ENCODE peak calls at places on chromosomes 16 and 17, in nine cellular contexts. S is CD8-positive, alpha-beta memory T cell; Z is neuronal stem cell; N is A549; L is astrocyte; A is ascending aorta; J is skeletal muscle cell; H is breast epithelium; B is fibroblast of villous mesenchyme. C is an unnamed sample.

GRCh38 chr17:82561429-82562035 is 42.0 kb downstream of the FOXK2 start:
- DNase-seq in A (no peak), B (no peak), J (no peak), L (no peak), Z (no peak), S (no peak), H (no peak), N (no peak), C (no peak)

GRCh38 chr17:9907883-9908648 is 3.0 kb upstream of the RCVRN start:
- DNase-seq in Z (no peak), J (no peak), S (no peak), L (no peak), A (no peak), N (peak), B (peak), H (no peak), C (no peak)

GRCh38 chr16:85690469-85691064 is 1.8 kb upstream of the GINS2 start:
- DNase-seq in H (no peak), L (no peak), J (no peak), N (no peak), B (no peak), A (no peak), S (no peak), Z (no peak), C (peak)

GRCh38 chr17:68777243-68777855 is 176.2 kb upstream of the FAM20A start:
- DNase-seq in Z (peak), N (peak), A (peak), H (peak), S (no peak), B (peak), L (peak), J (no peak), C (peak)

GRCh38 chr17:17064322-17064721 is 22.1 kb downstream of the MPRIP start:
- DNase-seq in N (no peak), B (no peak), J (no peak), S (no peak), Z (no peak), L (no peak), H (no peak), A (no peak), C (no peak)

GRCh38 chr16:28569011-28569410 is 15.3 kb downstream of the SGF29 start:
- DNase-seq in A (no peak), H (no peak), J (no peak), B (peak), L (peak), N (no peak), S (no peak), Z (no peak), C (no peak)

GRCh38 chr17:32445976-32446375 is 1.7 kb downstream of the PSMD11 start:
- DNase-seq in Z (no peak), S (no peak), H (no peak), A (no peak), J (no peak), B (peak), N (peak), L (peak), C (no peak)

GRCh38 chr17:41917192-41917591 is 1.6 kb downstream of the ACLY start:
- DNase-seq in A (no peak), B (peak), N (peak), Z (no peak), J (no peak), L (peak), S (no peak), H (peak), C (peak)

GRCh38 chr16:66220766-66221165 is 145.7 kb upstream of the CDH5 start:
- DNase-seq in L (no peak), Z (no peak), A (no peak), H (no peak), B (no peak), N (no peak), J (no peak), S (no peak), C (no peak)

GRCh38 chr16:4795181-4795827 is at the start of gene SMIM22:
- DNase-seq in N (no peak), J (no peak), Z (no peak), H (no peak), L (no peak), S (no peak), B (no peak), A (no peak), C (no peak)

GRCh38 chr16:85274501-85274900 is 162.2 kb upstream of the CIBAR2 start:
- DNase-seq in J (no peak), L (no peak), B (no peak), N (no peak), Z (no peak), H (no peak), A (no peak), S (no peak), C (no peak)

GRCh38 chr16:70152578-70153302 is 20.8 kb upstream of the CLEC18C start:
- DNase-seq in Z (no peak), A (no peak), H (no peak), L (no peak), N (no peak), J (no peak), S (no peak), B (no peak), C (no peak)

GRCh38 chr16:19700319-19700781 is 17.7 kb downstream of the KNOP1 start:
- DNase-seq in Z (no peak), S (no peak), N (peak), J (no peak), A (no peak), H (no peak), B (peak), L (peak), C (peak)

GRCh38 chr17:67055811-67056745 is 11.7 kb downstream of the CACNG1 start:
- DNase-seq in A (peak), N (no peak), L (no peak), H (peak), Z (no peak), J (no peak), S (peak), B (no peak), C (peak)

GRCh38 chr16:78918805-78919204 is 681.7 kb downstream of the MAF start:
- DNase-seq in B (no peak), H (no peak), Z (no peak), N (no peak), A (no peak), J (no peak), S (no peak), L (no peak), C (no peak)

GRCh38 chr16:12578001-12578400 is 225.7 kb downstream of the CPPED1 start:
- DNase-seq in H (no peak), L (no peak), A (no peak), N (no peak), Z (no peak), J (no peak), B (no peak), S (no peak), C (no peak)

GRCh38 chr17:4950075-4950756 is 703 bp upstream of the ENO3 start:
- DNase-seq in A (peak), B (peak), N (peak), S (no peak), L (no peak), Z (no peak), H (no peak), J (no peak), C (no peak)

GRCh38 chr16:58635502-58635901 is 5.9 kb upstream of the CNOT1 start:
- DNase-seq in H (no peak), S (no peak), Z (no peak), A (no peak), B (no peak), J (no peak), L (no peak), N (no peak), C (no peak)

GRCh38 chr16:48511071-48511540 is 98.9 kb downstream of the N4BP1 start:
- DNase-seq in S (no peak), N (no peak), Z (no peak), A (no peak), B (peak), H (no peak), L (peak), J (peak), C (no peak)

GRCh38 chr16:29738514-29738913 is 7.3 kb downstream of the C16orf54 start:
- DNase-seq in N (no peak), A (no peak), S (peak), J (no peak), H (no peak), Z (no peak), B (no peak), L (no peak), C (no peak)

GRCh38 chr17:77491921-77492445 is 351.2 kb downstream of the SEC14L1 start:
- DNase-seq in N (no peak), L (no peak), H (no peak), B (no peak), A (no peak), J (no peak), S (peak), Z (no peak), C (no peak)

GRCh38 chr17:733743-734142 is 1.3 kb downstream of the TLCD3A start:
- DNase-seq in J (no peak), L (no peak), B (no peak), S (no peak), Z (no peak), A (no peak), H (no peak), N (no peak), C (no peak)

GRCh38 chr16:83245061-83245460 is 562.7 kb upstream of the HSBP1 start:
- DNase-seq in Z (no peak), L (peak), J (peak), B (peak), H (no peak), N (no peak), S (no peak), A (no peak), C (no peak)

GRCh38 chr16:7397901-7398300 is 65.3 kb downstream of the RBFOX1 start:
- DNase-seq in Z (no peak), H (no peak), S (no peak), N (no peak), J (peak), A (no peak), L (peak), B (no peak), C (no peak)

GRCh38 chr17:27496005-27496404 is 39.8 kb downstream of the KSR1 start:
- DNase-seq in S (no peak), L (no peak), H (no peak), Z (no peak), B (no peak), A (no peak), J (no peak), N (no peak), C (no peak)

GRCh38 chr17:6413073-6413472 is 21.8 kb downstream of the AIPL1 start:
- DNase-seq in A (no peak), B (peak), H (no peak), N (peak), S (no peak), J (no peak), Z (no peak), L (peak), C (no peak)

GRCh38 chr16:932831-933330 is 37.9 kb downstream of the LMF1 start:
- DNase-seq in B (no peak), Z (no peak), H (no peak), S (no peak), A (no peak), L (no peak), N (no peak), J (no peak), C (no peak)

GRCh38 chr16:65532218-65532617 is 410.4 kb upstream of the CDH11 start:
- DNase-seq in S (no peak), H (no peak), J (no peak), Z (no peak), A (no peak), B (peak), N (no peak), L (no peak), C (no peak)

GRCh38 chr17:59278401-59278800 is 53.1 kb upstream of the YPEL2 start:
- DNase-seq in B (no peak), S (no peak), J (no peak), A (no peak), N (no peak), L (no peak), Z (no peak), H (no peak), C (no peak)

GRCh38 chr16:10828851-10829331 is 10.3 kb upstream of the TVP23A start:
- DNase-seq in A (peak), J (peak), N (no peak), Z (no peak), L (peak), B (peak), S (no peak), H (peak), C (peak)

GRCh38 chr17:64297467-64298088 is 34.5 kb upstream of the TEX2 start:
- DNase-seq in B (no peak), H (no peak), L (no peak), S (no peak), A (no peak), Z (no peak), J (no peak), N (no peak), C (no peak)

GRCh38 chr17:34254146-34254545 is 939 bp upstream of the CCL2 start:
- DNase-seq in J (peak), L (peak), N (peak), B (peak), H (no peak), A (no peak), S (no peak), Z (no peak), C (no peak)

GRCh38 chr17:68511671-68512246 is 471 bp upstream of the PRKAR1A start:
- DNase-seq in J (peak), Z (peak), B (peak), S (peak), H (peak), N (peak), L (peak), A (peak), C (peak)

GRCh38 chr17:81428945-81429344 is 33.7 kb downstream of the BAHCC1 start:
- DNase-seq in B (no peak), H (no peak), Z (no peak), J (no peak), S (no peak), L (no peak), A (no peak), N (no peak), C (no peak)
- H3K4me3 ChIP-seq in B (no peak), H (peak), Z (no peak), J (no peak), S (no peak), L (no peak), A (peak), N (no peak), C (no peak)

GRCh38 chr17:48579738-48580543 is 1.8 kb upstream of the HOXB4 start:
- DNase-seq in N (no peak), Z (no peak), A (no peak), L (peak), H (no peak), J (no peak), B (peak), S (no peak), C (no peak)
- H3K4me3 ChIP-seq in N (no peak), Z (no peak), A (peak), L (peak), H (no peak), J (no peak), B (no peak), S (no peak), C (no peak)

GRCh38 chr16:51442140-51442539 is 291.1 kb upstream of the SALL1 start:
- DNase-seq in A (no peak), N (no peak), J (no peak), L (no peak), Z (no peak), B (no peak), S (no peak), H (no peak), C (no peak)

GRCh38 chr16:51434567-51435198 is 283.6 kb upstream of the SALL1 start:
- DNase-seq in L (no peak), Z (no peak), S (no peak), A (no peak), H (no peak), B (no peak), J (no peak), N (no peak), C (no peak)

GRCh38 chr16:51441331-51441730 is 290.3 kb upstream of the SALL1 start:
- DNase-seq in L (no peak), H (no peak), A (no peak), B (no peak), J (no peak), Z (no peak), N (no peak), S (no peak), C (no peak)

GRCh38 chr16:51445250-51445649 is 294.2 kb upstream of the SALL1 start:
- DNase-seq in N (no peak), H (no peak), S (no peak), L (no peak), Z (no peak), J (no peak), A (no peak), B (peak), C (no peak)

DNA sequence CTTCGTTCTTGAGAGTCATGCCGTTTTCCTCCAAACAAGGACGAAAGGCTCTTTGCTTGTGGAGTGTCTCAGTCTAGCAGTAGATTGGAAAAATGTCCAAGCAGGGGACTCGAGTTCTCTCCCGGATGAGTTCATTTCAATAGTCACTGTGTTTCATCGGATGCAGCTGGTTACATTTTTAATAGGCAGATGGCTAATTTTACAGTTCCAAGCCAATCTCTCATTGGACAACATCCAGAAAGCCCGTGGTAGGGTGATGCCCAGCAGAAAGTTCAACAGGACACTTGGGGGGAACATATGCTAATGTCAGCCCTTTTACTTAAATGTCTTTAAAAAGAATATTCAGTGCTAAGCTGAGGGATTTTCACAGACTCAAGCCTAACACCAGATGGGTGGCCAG is 289.0 kb upstream of the SALL1 start:
- DNase-seq in L (no peak), Z (no peak), S (no peak), J (no peak), H (no peak), B (no peak), A (no peak), N (no peak), C (no peak)
- H3K4me3 ChIP-seq in L (no peak), Z (no peak), S (no peak), J (no peak), H (no peak), B (no peak), A (no peak), N (no peak), C (no peak)

DNA sequence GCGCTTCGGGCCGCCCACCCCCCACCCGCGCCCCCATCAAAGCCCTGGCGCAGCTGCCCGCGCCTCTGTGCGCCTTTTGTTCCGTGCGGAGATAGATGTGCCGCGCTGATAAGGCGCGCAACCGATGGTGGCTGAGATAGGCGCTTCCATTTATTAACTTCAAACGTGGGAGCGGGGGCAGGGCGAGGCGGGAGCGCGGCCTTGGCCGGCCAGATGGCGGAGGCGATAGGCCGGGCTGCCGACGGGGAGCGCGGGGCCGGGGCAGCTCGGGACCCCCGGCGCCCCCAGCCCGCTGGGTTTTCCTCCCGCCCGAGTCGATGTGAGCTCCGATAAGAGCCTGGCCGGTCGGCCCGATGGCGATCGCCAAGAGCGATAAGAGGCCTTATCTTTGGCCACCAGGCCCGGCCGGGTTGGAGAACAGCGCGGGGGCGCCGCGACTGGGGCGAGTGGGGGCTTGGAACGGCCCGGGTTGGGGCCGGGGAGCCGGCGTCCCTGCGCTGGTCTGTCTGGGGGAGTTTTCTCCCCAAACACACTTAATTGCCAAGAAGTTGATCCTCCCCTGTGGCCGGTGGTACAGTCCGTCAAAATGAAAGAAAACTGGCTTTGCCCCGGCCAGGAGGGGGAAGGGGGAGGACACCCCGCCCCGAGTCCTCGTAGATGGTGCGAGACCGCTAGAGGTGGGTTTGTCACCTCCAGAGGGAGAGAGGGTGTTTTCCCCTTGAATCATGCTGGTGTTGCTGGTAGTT is 2.7 kb downstream of the ZFPM1 start:
- DNase-seq in N (peak), A (no peak), S (peak), B (peak), H (no peak), J (no peak), L (peak), Z (no peak), C (no peak)
- H3K4me3 ChIP-seq in N (peak), A (peak), S (peak), B (peak), H (peak), J (peak), L (peak), Z (peak), C (peak)

C was measured in prostate gland.